ENCODE peak calls at places on chromosomes 11 and 22, in nine cellular contexts. S is AG10803; P is IMR-90; J is CD4-positive, alpha-beta T cell; G is choroid plexus epithelial cell; C is AG09309; E is cardiac muscle cell; V is thyroid gland; U is GM20000. K is an unnamed sample.

GRCh38 chr22:38727530-38728451 is 22.0 kb downstream of the GTPBP1 start:
- DNase-seq in S (no peak), P (no peak), J (no peak), G (no peak), C (no peak), E (no peak), V (no peak), U (no peak), K (no peak)

GRCh38 chr11:36454991-36455611 is 55.0 kb downstream of the TRAF6 start:
- DNase-seq in S (peak; percentile 37), P (no peak), J (no peak), G (peak; percentile 40), C (no peak), E (no peak), V (no peak), U (no peak), K (no peak)

GRCh38 chr22:42747701-42748513 is 27.2 kb upstream of the A4GALT start:
- DNase-seq in S (peak; percentile 76), P (peak; percentile 76), J (no peak), G (peak; percentile 69), C (peak; percentile 46), E (peak; percentile 29), V (no peak), U (no peak), K (no peak)

GRCh38 chr11:58781345-58781744 is 49.6 kb upstream of the GLYAT start:
- DNase-seq in S (no peak), P (no peak), J (no peak), G (no peak), C (no peak), E (no peak), V (no peak), U (no peak), K (no peak)

GRCh38 chr22:47200273-47201051 is 438.0 kb downstream of the TBC1D22A start:
- DNase-seq in S (no peak), P (no peak), J (no peak), G (peak; percentile 11), C (no peak), E (no peak), V (no peak), U (no peak), K (peak; percentile 10)

GRCh38 chr22:21612858-21613257 is 17.0 kb downstream of the YDJC start:
- DNase-seq in S (no peak), P (no peak), J (no peak), G (no peak), C (no peak), E (no peak), V (no peak), U (no peak), K (no peak)

GRCh38 chr22:29394931-29395581 is 6.7 kb upstream of the AP1B1 start:
- DNase-seq in S (peak; percentile 70), P (peak; percentile 72), J (peak; percentile 57), G (peak; percentile 86), C (no peak), E (peak; percentile 88), V (peak; percentile 69), U (peak; percentile 73), K (peak; percentile 54)

GRCh38 chr11:130520231-130520630 is 71.8 kb downstream of the ADAMTS15 start:
- DNase-seq in S (peak; percentile 13), P (no peak), J (no peak), G (no peak), C (no peak), E (no peak), V (no peak), U (no peak), K (no peak)

GRCh38 chr22:47113880-47114415 is 351.5 kb downstream of the TBC1D22A start:
- DNase-seq in S (no peak), P (no peak), J (no peak), G (no peak), C (no peak), E (no peak), V (no peak), U (no peak), K (no peak)

GRCh38 chr11:665707-666281 is 28.7 kb downstream of the DRD4 start:
- DNase-seq in S (peak; percentile 74), P (peak; percentile 29), J (no peak), G (peak; percentile 61), C (peak; percentile 35), E (no peak), V (no peak), U (no peak), K (no peak)

GRCh38 chr11:60315866-60316265 is 11.2 kb upstream of the MS4A6E start:
- DNase-seq in S (no peak), P (no peak), J (no peak), G (peak; percentile 22), C (no peak), E (peak; percentile 1), V (no peak), U (no peak), K (no peak)

GRCh38 chr22:29744902-29745301 is 21.9 kb downstream of the ZMAT5 start:
- DNase-seq in S (peak; percentile 86), P (peak; percentile 70), J (no peak), G (peak; percentile 40), C (peak; percentile 49), E (no peak), V (peak; percentile 96), U (no peak), K (no peak)

GRCh38 chr22:35150163-35151107 is 84.5 kb downstream of the ISX start:
- DNase-seq in S (peak; percentile 26), P (peak; percentile 42), J (peak; percentile 19), G (peak; percentile 50), C (no peak), E (peak; percentile 75), V (peak; percentile 30), U (peak; percentile 55), K (peak; percentile 41)

GRCh38 chr22:38657248-38657909 is 941 bp downstream of the CBY1 start:
- DNase-seq in S (peak; percentile 14), P (no peak), J (peak; percentile 13), G (peak; percentile 29), C (no peak), E (peak; percentile 29), V (peak; percentile 12), U (peak; percentile 61), K (no peak)

GRCh38 chr22:46107089-46107664 is 43.1 kb upstream of the PPARA start:
- DNase-seq in S (no peak), P (no peak), J (no peak), G (no peak), C (no peak), E (no peak), V (peak; percentile 75), U (no peak), K (no peak)

DNA sequence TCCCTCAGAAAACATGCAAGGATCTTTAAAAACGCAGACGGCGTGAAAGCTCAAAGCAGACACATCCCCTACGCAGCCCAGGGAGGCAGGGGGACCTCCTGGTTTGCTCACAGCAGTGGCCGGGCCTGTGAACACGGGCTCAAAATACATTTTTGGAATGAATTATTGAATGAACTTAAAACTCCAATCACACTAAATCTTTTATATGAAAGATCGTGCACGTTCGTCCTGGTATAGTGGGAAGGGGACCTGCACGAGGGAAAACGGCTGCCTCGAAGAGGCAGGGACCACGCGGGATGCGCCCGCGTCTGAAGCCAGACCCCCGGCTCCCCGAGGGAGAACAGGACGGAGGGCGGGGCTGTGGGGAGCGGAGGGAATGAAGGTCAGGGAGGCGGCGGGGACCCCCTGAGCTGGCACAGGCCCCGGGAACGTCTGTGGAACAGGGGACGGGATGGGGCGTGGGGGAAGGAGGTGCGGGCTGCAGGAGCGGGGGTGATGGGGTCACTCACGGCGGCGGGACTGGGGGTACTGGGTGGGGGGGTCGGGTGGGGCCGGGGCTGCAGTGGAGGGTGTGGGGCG is 1.3 kb upstream of the PANX2 start:
- DNase-seq in S (no peak), P (no peak), J (no peak), G (no peak), C (no peak), E (peak; percentile 29), V (no peak), U (no peak), K (no peak)
- TF ChIP-seq CTCF in S (no peak), P (no peak), J (no peak), G (no peak), C (no peak), E (no peak), V (no peak), U (no peak), K (no peak)

DNA sequence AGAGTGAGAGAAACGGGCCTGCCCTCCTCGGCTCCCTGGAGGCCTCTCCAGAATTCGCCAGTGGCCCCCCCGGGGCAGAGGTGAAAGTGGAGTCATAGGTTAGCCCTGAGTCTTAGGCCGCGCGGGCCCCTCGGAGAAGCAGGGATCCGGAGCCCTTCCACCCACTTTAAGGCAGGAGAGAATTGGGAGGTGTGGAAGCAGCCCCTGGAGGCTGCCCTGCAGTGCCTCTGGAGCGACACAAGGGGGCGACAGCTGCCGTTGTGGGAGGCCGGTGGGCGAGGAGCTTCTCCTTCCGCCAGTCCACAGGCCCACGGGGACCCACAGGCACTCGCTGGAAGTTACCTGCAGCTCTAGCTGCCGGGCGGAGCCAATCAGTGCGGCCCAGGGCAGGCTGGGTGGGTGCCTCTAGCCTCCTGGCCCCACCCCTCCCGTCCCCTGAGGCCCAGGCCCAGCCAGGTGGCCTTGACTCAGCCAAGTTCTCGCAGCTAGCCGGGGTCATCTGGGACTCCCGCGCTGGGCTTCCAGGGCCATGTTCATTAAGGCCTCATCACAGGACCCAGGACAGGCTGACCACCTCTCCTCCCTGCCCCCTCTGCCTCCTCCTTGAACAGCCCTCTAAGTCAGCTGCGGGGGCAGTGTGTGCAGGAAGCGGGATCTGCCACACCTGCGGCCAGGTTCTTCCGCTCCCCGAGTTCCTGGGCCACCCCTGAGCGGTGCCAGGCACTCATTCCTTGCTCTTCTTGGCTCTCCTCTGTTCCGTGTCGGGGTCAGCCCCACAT is 5.0 kb downstream of the DGKZ start:
- DNase-seq in S (no peak), P (no peak), J (peak; percentile 73), G (peak; percentile 69), C (no peak), E (peak; percentile 70), V (no peak), U (peak; percentile 72), K (peak; percentile 68)
- TF ChIP-seq CTCF in S (peak; percentile 64), P (peak; percentile 77), J (peak; percentile 98), G (peak; percentile 93), C (peak; percentile 76), E (peak; percentile 85), V (peak; percentile 40), U (peak; percentile 83), K (peak; percentile 99)

DNA sequence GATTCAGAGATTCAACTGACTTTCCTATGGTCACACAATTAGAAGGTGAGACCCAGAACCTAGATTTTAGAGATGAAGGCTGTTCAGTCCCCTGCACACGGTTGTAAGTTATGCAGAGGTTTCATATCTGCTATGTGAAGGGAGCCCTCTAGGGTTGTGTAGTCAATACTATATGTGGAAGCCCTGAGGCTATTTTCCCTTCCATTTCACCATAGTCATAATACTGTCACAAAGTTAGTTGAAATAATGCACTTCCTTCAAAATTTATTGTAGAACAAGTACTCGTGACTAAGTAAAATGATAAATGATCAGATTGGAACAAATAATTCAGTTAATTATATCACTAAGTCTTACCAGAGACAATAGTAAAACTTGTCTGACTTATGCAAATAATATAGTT is 48.8 kb downstream of the ENDOD1 start:
- DNase-seq in S (no peak), P (no peak), J (no peak), G (peak; percentile 58), C (no peak), E (peak; percentile 18), V (no peak), U (peak; percentile 51), K (no peak)
- TF ChIP-seq CTCF in S (peak; percentile 39), P (peak; percentile 23), J (no peak), G (peak; percentile 54), C (no peak), E (peak; percentile 26), V (peak; percentile 20), U (peak; percentile 11), K (no peak)

GRCh38 chr22:43923631-43924548 is at the start of gene PNPLA3:
- DNase-seq in S (peak; percentile 80), P (peak; percentile 81), J (peak; percentile 54), G (peak; percentile 90), C (no peak), E (peak; percentile 95), V (peak; percentile 87), U (peak; percentile 88), K (peak; percentile 78)
- TF ChIP-seq CTCF in S (peak; percentile 24), P (peak; percentile 23), J (no peak), G (peak; percentile 44), C (peak; percentile 30), E (peak; percentile 30), V (no peak), U (no peak), K (no peak)

GRCh38 chr22:30802202-30803166 is 107.8 kb downstream of the OSBP2 start:
- DNase-seq in S (peak; percentile 91), P (peak; percentile 90), J (peak; percentile 32), G (peak; percentile 94), C (peak; percentile 56), E (peak; percentile 95), V (peak; percentile 85), U (peak; percentile 86), K (peak; percentile 43)
- TF ChIP-seq CTCF in S (no peak), P (peak; percentile 35), J (no peak), G (no peak), C (no peak), E (peak; percentile 19), V (peak; percentile 68), U (no peak), K (no peak)

K was measured in natural killer cell.